ENCODE peak calls at places on chromosomes 4 and X, in ten cellular contexts. One of them, this sample, is unnamed.

GRCh38 chr4:176668324-176668723 is 124.4 kb downstream of the VEGFC start:
- DNase-seq in Calu3: no peak
- DNase-seq in AG04450: no peak
- DNase-seq in fibroblast of mammary gland: no peak
- DNase-seq in CD8-positive, alpha-beta T cell: no peak
- DNase-seq in neural crest cell: no peak
- DNase-seq in astrocyte of the cerebellum: no peak
- DNase-seq in PC-3: no peak
- DNase-seq in stomach: no peak
- DNase-seq in GM13976: no peak
- DNase-seq in this sample: no peak

GRCh38 chrX:40908026-40908425 is 172.7 kb upstream of the MED14 start:
- DNase-seq in stomach: no peak
- DNase-seq in AG04450: no peak
- DNase-seq in CD8-positive, alpha-beta T cell: no peak
- DNase-seq in Calu3: no peak
- DNase-seq in GM13976: no peak
- DNase-seq in neural crest cell: no peak
- DNase-seq in PC-3: peak; percentile 27
- DNase-seq in fibroblast of mammary gland: peak; percentile 32
- DNase-seq in astrocyte of the cerebellum: no peak
- DNase-seq in this sample: no peak

GRCh38 chrX:71637848-71638247 is 19.5 kb upstream of the CXCR3 start:
- DNase-seq in astrocyte of the cerebellum: no peak
- DNase-seq in CD8-positive, alpha-beta T cell: no peak
- DNase-seq in neural crest cell: no peak
- DNase-seq in fibroblast of mammary gland: peak; percentile 47
- DNase-seq in PC-3: peak; percentile 51
- DNase-seq in AG04450: no peak
- DNase-seq in Calu3: no peak
- DNase-seq in stomach: no peak
- DNase-seq in GM13976: no peak
- DNase-seq in this sample: no peak

GRCh38 chr4:183631577-183632198 is 27.3 kb downstream of the RWDD4 start:
- DNase-seq in Calu3: no peak
- DNase-seq in neural crest cell: no peak
- DNase-seq in GM13976: no peak
- DNase-seq in stomach: no peak
- DNase-seq in CD8-positive, alpha-beta T cell: no peak
- DNase-seq in fibroblast of mammary gland: no peak
- DNase-seq in PC-3: no peak
- DNase-seq in astrocyte of the cerebellum: no peak
- DNase-seq in AG04450: no peak
- DNase-seq in this sample: no peak

GRCh38 chr4:147769386-147769785 is 37.5 kb downstream of the ARHGAP10 start:
- DNase-seq in Calu3: no peak
- DNase-seq in AG04450: no peak
- DNase-seq in CD8-positive, alpha-beta T cell: no peak
- DNase-seq in GM13976: no peak
- DNase-seq in fibroblast of mammary gland: no peak
- DNase-seq in PC-3: peak; percentile 22
- DNase-seq in astrocyte of the cerebellum: no peak
- DNase-seq in stomach: no peak
- DNase-seq in neural crest cell: no peak
- DNase-seq in this sample: no peak

GRCh38 chrX:127552571-127552970 is 499.6 kb downstream of the ACTRT1 start:
- DNase-seq in stomach: no peak
- DNase-seq in AG04450: no peak
- DNase-seq in astrocyte of the cerebellum: no peak
- DNase-seq in PC-3: no peak
- DNase-seq in Calu3: no peak
- DNase-seq in fibroblast of mammary gland: no peak
- DNase-seq in neural crest cell: no peak
- DNase-seq in CD8-positive, alpha-beta T cell: no peak
- DNase-seq in GM13976: no peak
- DNase-seq in this sample: no peak

GRCh38 chrX:130085551-130085986 is 24.7 kb downstream of the ELF4 start:
- DNase-seq in fibroblast of mammary gland: no peak
- DNase-seq in stomach: no peak
- DNase-seq in astrocyte of the cerebellum: no peak
- DNase-seq in Calu3: no peak
- DNase-seq in AG04450: no peak
- DNase-seq in neural crest cell: no peak
- DNase-seq in GM13976: no peak
- DNase-seq in CD8-positive, alpha-beta T cell: no peak
- DNase-seq in PC-3: no peak
- DNase-seq in this sample: no peak

GRCh38 chr4:57220734-57221133 is 110.5 kb upstream of the IGFBP7 start:
- DNase-seq in astrocyte of the cerebellum: no peak
- DNase-seq in neural crest cell: no peak
- DNase-seq in AG04450: no peak
- DNase-seq in stomach: no peak
- DNase-seq in fibroblast of mammary gland: no peak
- DNase-seq in CD8-positive, alpha-beta T cell: no peak
- DNase-seq in GM13976: no peak
- DNase-seq in Calu3: no peak
- DNase-seq in PC-3: peak; percentile 12
- DNase-seq in this sample: no peak

GRCh38 chr4:55553442-55553841 is 6.7 kb upstream of the CLOCK start:
- DNase-seq in GM13976: no peak
- DNase-seq in CD8-positive, alpha-beta T cell: peak; percentile 19
- DNase-seq in astrocyte of the cerebellum: no peak
- DNase-seq in neural crest cell: no peak
- DNase-seq in stomach: peak; percentile 32
- DNase-seq in fibroblast of mammary gland: peak; percentile 90
- DNase-seq in Calu3: no peak
- DNase-seq in PC-3: no peak
- DNase-seq in AG04450: no peak
- DNase-seq in this sample: no peak

GRCh38 chrX:115616943-115617563 is 56.1 kb downstream of the PLS3 start:
- DNase-seq in neural crest cell: no peak
- DNase-seq in fibroblast of mammary gland: peak; percentile 68
- DNase-seq in PC-3: peak; percentile 95
- DNase-seq in GM13976: peak; percentile 50
- DNase-seq in astrocyte of the cerebellum: peak; percentile 81
- DNase-seq in stomach: no peak
- DNase-seq in AG04450: no peak
- DNase-seq in Calu3: no peak
- DNase-seq in CD8-positive, alpha-beta T cell: no peak
- DNase-seq in this sample: no peak

GRCh38 chr4:154205471-154205870 is 286.1 kb downstream of the DCHS2 start:
- DNase-seq in neural crest cell: no peak
- DNase-seq in fibroblast of mammary gland: peak; percentile 14
- DNase-seq in AG04450: no peak
- DNase-seq in stomach: no peak
- DNase-seq in CD8-positive, alpha-beta T cell: no peak
- DNase-seq in astrocyte of the cerebellum: no peak
- DNase-seq in Calu3: no peak
- DNase-seq in GM13976: no peak
- DNase-seq in PC-3: no peak
- DNase-seq in this sample: no peak

GRCh38 chrX:97628807-97629596 is 745.3 kb downstream of the RPA4 start:
- DNase-seq in AG04450: no peak
- DNase-seq in Calu3: no peak
- DNase-seq in CD8-positive, alpha-beta T cell: no peak
- DNase-seq in neural crest cell: no peak
- DNase-seq in PC-3: no peak
- DNase-seq in GM13976: no peak
- DNase-seq in fibroblast of mammary gland: no peak
- DNase-seq in stomach: no peak
- DNase-seq in astrocyte of the cerebellum: no peak
- DNase-seq in this sample: no peak

GRCh38 chr4:2008921-2009650 is at the start of gene NELFA:
- DNase-seq in astrocyte of the cerebellum: peak; percentile 80
- DNase-seq in stomach: peak; percentile 98
- DNase-seq in Calu3: peak; percentile 90
- DNase-seq in GM13976: peak; percentile 96
- DNase-seq in neural crest cell: peak; percentile 96
- DNase-seq in AG04450: peak; percentile 76
- DNase-seq in CD8-positive, alpha-beta T cell: peak; percentile 96
- DNase-seq in fibroblast of mammary gland: peak; percentile 90
- DNase-seq in PC-3: peak; percentile 92
- DNase-seq in this sample: peak; percentile 91
- TF ChIP-seq CTCF in astrocyte of the cerebellum: peak; percentile 8
- TF ChIP-seq CTCF in stomach: peak; percentile 29
- TF ChIP-seq CTCF in Calu3: no peak
- TF ChIP-seq CTCF in GM13976: peak; percentile 30
- TF ChIP-seq CTCF in neural crest cell: peak; percentile 50
- TF ChIP-seq CTCF in AG04450: peak; percentile 31
- TF ChIP-seq CTCF in CD8-positive, alpha-beta T cell: no peak
- TF ChIP-seq CTCF in fibroblast of mammary gland: peak; percentile 27
- TF ChIP-seq CTCF in PC-3: no peak
- TF ChIP-seq CTCF in this sample: no peak

DNA sequence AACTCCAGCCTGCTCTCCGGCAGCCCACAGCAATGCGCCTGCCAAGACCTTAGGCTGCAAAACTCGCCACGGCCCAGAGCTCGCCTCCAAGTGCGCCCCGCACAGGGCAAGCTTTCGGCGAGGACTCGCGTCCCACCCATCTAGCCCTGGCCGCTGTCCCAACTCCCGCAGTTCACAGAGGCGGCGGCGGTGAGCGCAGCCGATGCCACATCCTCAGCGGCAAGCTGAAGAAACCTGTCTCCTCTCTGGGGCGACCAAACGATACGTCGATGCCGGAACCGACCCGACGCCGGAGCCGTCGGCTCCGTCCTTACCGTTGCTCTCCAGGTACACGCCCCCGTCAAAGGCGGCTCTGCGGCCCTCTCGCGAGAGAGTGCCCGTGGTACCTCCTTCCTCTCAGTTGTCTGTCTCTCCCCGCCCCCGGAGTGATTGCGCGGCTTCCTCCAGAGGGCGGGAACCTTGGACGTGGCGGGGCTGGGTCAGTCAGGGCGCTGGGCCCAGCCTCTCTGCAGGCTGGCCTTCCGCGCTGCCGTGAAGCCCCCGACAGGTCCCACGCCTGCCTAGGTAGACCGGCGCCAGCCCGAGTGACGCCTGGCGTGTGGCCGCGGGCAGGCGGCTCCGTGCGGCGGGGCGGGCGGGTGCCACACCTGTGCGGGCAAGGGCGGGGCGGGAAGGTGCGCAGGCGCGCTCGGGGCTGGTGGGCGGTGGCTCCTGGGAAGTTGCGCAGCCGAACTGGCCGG is 380 bp upstream of the RAB33B start:
- DNase-seq in Calu3: peak; percentile 93
- DNase-seq in astrocyte of the cerebellum: peak; percentile 95
- DNase-seq in AG04450: peak; percentile 93
- DNase-seq in stomach: peak; percentile 97
- DNase-seq in CD8-positive, alpha-beta T cell: peak; percentile 98
- DNase-seq in fibroblast of mammary gland: peak; percentile 96
- DNase-seq in GM13976: peak; percentile 96
- DNase-seq in PC-3: peak; percentile 93
- DNase-seq in neural crest cell: peak; percentile 89
- DNase-seq in this sample: peak; percentile 97
- TF ChIP-seq CTCF in Calu3: peak; percentile 11
- TF ChIP-seq CTCF in astrocyte of the cerebellum: no peak
- TF ChIP-seq CTCF in AG04450: no peak
- TF ChIP-seq CTCF in stomach: no peak
- TF ChIP-seq CTCF in CD8-positive, alpha-beta T cell: no peak
- TF ChIP-seq CTCF in fibroblast of mammary gland: no peak
- TF ChIP-seq CTCF in GM13976: peak; percentile 19
- TF ChIP-seq CTCF in PC-3: peak; percentile 41
- TF ChIP-seq CTCF in neural crest cell: peak; percentile 34
- TF ChIP-seq CTCF in this sample: peak; percentile 30

GRCh38 chr4:10670346-10670745 is 14.2 kb downstream of the CLNK start:
- DNase-seq in Calu3: no peak
- DNase-seq in fibroblast of mammary gland: no peak
- DNase-seq in neural crest cell: no peak
- DNase-seq in AG04450: no peak
- DNase-seq in stomach: no peak
- DNase-seq in PC-3: no peak
- DNase-seq in GM13976: no peak
- DNase-seq in astrocyte of the cerebellum: no peak
- DNase-seq in CD8-positive, alpha-beta T cell: no peak
- DNase-seq in this sample: no peak

GRCh38 chr4:10673817-10674369 is 10.7 kb downstream of the CLNK start:
- DNase-seq in astrocyte of the cerebellum: no peak
- DNase-seq in PC-3: no peak
- DNase-seq in AG04450: no peak
- DNase-seq in stomach: no peak
- DNase-seq in fibroblast of mammary gland: no peak
- DNase-seq in CD8-positive, alpha-beta T cell: no peak
- DNase-seq in Calu3: no peak
- DNase-seq in GM13976: peak; percentile 37
- DNase-seq in neural crest cell: no peak
- DNase-seq in this sample: no peak

GRCh38 chr4:10667651-10668341 is 16.8 kb downstream of the CLNK start:
- DNase-seq in fibroblast of mammary gland: no peak
- DNase-seq in AG04450: no peak
- DNase-seq in CD8-positive, alpha-beta T cell: no peak
- DNase-seq in Calu3: no peak
- DNase-seq in stomach: no peak
- DNase-seq in GM13976: no peak
- DNase-seq in astrocyte of the cerebellum: no peak
- DNase-seq in neural crest cell: no peak
- DNase-seq in PC-3: no peak
- DNase-seq in this sample: no peak

GRCh38 chr4:10672379-10672778 is 12.2 kb downstream of the CLNK start:
- DNase-seq in neural crest cell: no peak
- DNase-seq in CD8-positive, alpha-beta T cell: no peak
- DNase-seq in Calu3: no peak
- DNase-seq in astrocyte of the cerebellum: no peak
- DNase-seq in PC-3: no peak
- DNase-seq in AG04450: no peak
- DNase-seq in GM13976: no peak
- DNase-seq in fibroblast of mammary gland: no peak
- DNase-seq in stomach: no peak
- DNase-seq in this sample: no peak

GRCh38 chr4:10671750-10672149 is 12.8 kb downstream of the CLNK start:
- DNase-seq in neural crest cell: no peak
- DNase-seq in CD8-positive, alpha-beta T cell: peak; percentile 24
- DNase-seq in GM13976: no peak
- DNase-seq in fibroblast of mammary gland: no peak
- DNase-seq in PC-3: no peak
- DNase-seq in Calu3: no peak
- DNase-seq in stomach: no peak
- DNase-seq in AG04450: no peak
- DNase-seq in astrocyte of the cerebellum: no peak
- DNase-seq in this sample: no peak
- TF ChIP-seq CTCF in neural crest cell: no peak
- TF ChIP-seq CTCF in CD8-positive, alpha-beta T cell: no peak
- TF ChIP-seq CTCF in GM13976: no peak
- TF ChIP-seq CTCF in fibroblast of mammary gland: no peak
- TF ChIP-seq CTCF in PC-3: no peak
- TF ChIP-seq CTCF in Calu3: no peak
- TF ChIP-seq CTCF in stomach: no peak
- TF ChIP-seq CTCF in AG04450: no peak
- TF ChIP-seq CTCF in astrocyte of the cerebellum: no peak
- TF ChIP-seq CTCF in this sample: no peak

DNA sequence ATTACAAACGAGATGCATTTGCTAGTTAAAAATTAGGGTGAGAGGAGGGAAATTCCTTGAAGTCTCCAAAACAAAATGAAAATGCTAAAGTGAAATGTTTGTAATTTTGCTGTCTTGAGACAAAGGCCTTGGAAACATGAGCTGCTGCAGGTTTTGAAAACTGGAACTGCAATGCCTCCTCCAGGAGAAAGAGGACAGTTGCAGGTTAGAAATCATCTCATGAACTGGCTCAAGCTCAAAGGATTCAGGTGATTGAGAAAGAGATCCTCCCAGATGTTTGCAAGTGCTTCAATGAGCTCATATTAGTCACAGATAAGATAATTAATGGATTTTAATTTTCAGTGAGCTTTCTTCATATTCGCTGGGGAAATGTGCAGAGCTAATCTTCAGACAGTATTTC is 32.4 kb downstream of the SMPX start:
- DNase-seq in neural crest cell: no peak
- DNase-seq in stomach: no peak
- DNase-seq in astrocyte of the cerebellum: no peak
- DNase-seq in PC-3: peak; percentile 66
- DNase-seq in GM13976: no peak
- DNase-seq in fibroblast of mammary gland: peak; percentile 64
- DNase-seq in CD8-positive, alpha-beta T cell: no peak
- DNase-seq in Calu3: no peak
- DNase-seq in AG04450: peak; percentile 33
- DNase-seq in this sample: no peak
- TF ChIP-seq CTCF in neural crest cell: peak; percentile 79
- TF ChIP-seq CTCF in stomach: no peak
- TF ChIP-seq CTCF in astrocyte of the cerebellum: peak; percentile 54
- TF ChIP-seq CTCF in PC-3: peak; percentile 77
- TF ChIP-seq CTCF in GM13976: no peak
- TF ChIP-seq CTCF in fibroblast of mammary gland: peak; percentile 48
- TF ChIP-seq CTCF in CD8-positive, alpha-beta T cell: no peak
- TF ChIP-seq CTCF in Calu3: peak; percentile 14
- TF ChIP-seq CTCF in AG04450: peak; percentile 57
- TF ChIP-seq CTCF in this sample: no peak

This sample was measured in CD14-positive monocyte.